ENCODE peak calls at places on chromosomes 7 and 10, in five cellular contexts. One of them, this sample, is unnamed.

GRCh38 chr10:27490807-27491206 is 13.3 kb upstream of the RAB18 start:
- DNase-seq in SK-N-SH: no peak
- DNase-seq in Panc1: no peak
- DNase-seq in K562: no peak
- DNase-seq in HepG2: no peak
- DNase-seq in this sample: no peak

GRCh38 chr10:128373071-128373749 is 247.0 kb upstream of the MKI67 start:
- DNase-seq in HepG2: no peak
- DNase-seq in K562: no peak
- DNase-seq in SK-N-SH: no peak
- DNase-seq in Panc1: no peak
- DNase-seq in this sample: peak; percentile 34

GRCh38 chr10:127612-128432 is 7.4 kb upstream of the ZMYND11 start:
- DNase-seq in SK-N-SH: no peak
- DNase-seq in HepG2: no peak
- DNase-seq in Panc1: no peak
- DNase-seq in K562: no peak
- DNase-seq in this sample: peak; percentile 65

GRCh38 chr10:133474833-133475734 is 21.3 kb downstream of the SCART1 start:
- DNase-seq in SK-N-SH: peak; percentile 11
- DNase-seq in Panc1: no peak
- DNase-seq in K562: no peak
- DNase-seq in HepG2: no peak
- DNase-seq in this sample: no peak

GRCh38 chr7:69814421-69814962 is 216.2 kb downstream of the AUTS2 start:
- DNase-seq in SK-N-SH: no peak
- DNase-seq in HepG2: no peak
- DNase-seq in Panc1: no peak
- DNase-seq in K562: no peak
- DNase-seq in this sample: no peak

GRCh38 chr10:42690449-42691360 is 52.3 kb upstream of the ZNF33B start:
- DNase-seq in HepG2: peak; percentile 14
- DNase-seq in SK-N-SH: peak; percentile 71
- DNase-seq in Panc1: no peak
- DNase-seq in K562: no peak
- DNase-seq in this sample: no peak

GRCh38 chr7:130998993-130999602 is 265.1 kb upstream of the KLF14 start:
- DNase-seq in SK-N-SH: no peak
- DNase-seq in K562: no peak
- DNase-seq in Panc1: no peak
- DNase-seq in HepG2: peak; percentile 35
- DNase-seq in this sample: no peak

GRCh38 chr10:124254519-124254918 is 161.1 kb upstream of the CHST15 start:
- DNase-seq in SK-N-SH: peak; percentile 85
- DNase-seq in K562: no peak
- DNase-seq in HepG2: no peak
- DNase-seq in Panc1: no peak
- DNase-seq in this sample: no peak

GRCh38 chr7:118855290-118855689 is 630.8 kb downstream of the ANKRD7 start:
- DNase-seq in K562: no peak
- DNase-seq in SK-N-SH: peak; percentile 69
- DNase-seq in HepG2: no peak
- DNase-seq in Panc1: no peak
- DNase-seq in this sample: no peak

GRCh38 chr10:81081887-81082620 is 544.4 kb downstream of the SH2D4B start:
- DNase-seq in HepG2: no peak
- DNase-seq in K562: no peak
- DNase-seq in Panc1: peak; percentile 10
- DNase-seq in SK-N-SH: no peak
- DNase-seq in this sample: no peak

GRCh38 chr10:47344996-47345870 is 2.9 kb upstream of the RBP3 start:
- DNase-seq in Panc1: no peak
- DNase-seq in K562: no peak
- DNase-seq in SK-N-SH: no peak
- DNase-seq in HepG2: no peak
- DNase-seq in this sample: no peak

GRCh38 chr7:974820-975681 is at the start of gene COX19:
- DNase-seq in K562: peak; percentile 95
- DNase-seq in Panc1: peak; percentile 36
- DNase-seq in HepG2: peak; percentile 75
- DNase-seq in SK-N-SH: peak; percentile 100
- DNase-seq in this sample: peak; percentile 42

GRCh38 chr10:62087341-62087740 is 181.3 kb downstream of the RTKN2 start:
- DNase-seq in K562: no peak
- DNase-seq in HepG2: no peak
- DNase-seq in SK-N-SH: no peak
- DNase-seq in Panc1: no peak
- DNase-seq in this sample: no peak

GRCh38 chr7:43781726-43782607 is 23.5 kb downstream of the BLVRA start:
- DNase-seq in K562: no peak
- DNase-seq in Panc1: no peak
- DNase-seq in HepG2: peak; percentile 90
- DNase-seq in SK-N-SH: peak; percentile 20
- DNase-seq in this sample: no peak
- TF ChIP-seq CTCF in K562: no peak
- TF ChIP-seq CTCF in Panc1: no peak
- TF ChIP-seq CTCF in HepG2: no peak
- TF ChIP-seq CTCF in SK-N-SH: no peak
- TF ChIP-seq CTCF in this sample: no peak

DNA sequence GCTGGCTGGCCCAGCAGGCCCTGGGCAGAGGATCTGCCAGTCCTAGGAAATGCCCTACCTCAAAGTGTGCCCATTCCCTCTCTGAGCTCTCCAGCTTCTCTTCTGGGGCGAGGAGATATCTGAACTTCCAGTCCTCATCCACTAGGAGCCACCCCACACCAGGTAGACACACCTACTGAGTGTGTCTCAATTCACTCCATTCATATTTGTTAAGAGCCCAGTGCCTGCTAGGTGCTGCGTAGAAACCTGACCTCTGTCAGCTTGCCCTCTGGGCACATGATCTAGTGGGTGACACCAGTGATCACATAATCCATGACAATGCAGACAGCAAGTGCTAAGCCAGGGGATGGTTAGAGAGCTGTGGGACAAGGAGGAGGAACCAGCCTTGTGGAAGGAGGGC is 81.5 kb downstream of the COL13A1 start:
- DNase-seq in HepG2: peak; percentile 47
- DNase-seq in Panc1: no peak
- DNase-seq in K562: no peak
- DNase-seq in SK-N-SH: no peak
- DNase-seq in this sample: no peak
- TF ChIP-seq SIN3A in HepG2: no peak
- TF ChIP-seq SIN3A in Panc1: no peak
- TF ChIP-seq SIN3A in K562: no peak
- TF ChIP-seq SIN3A in SK-N-SH: no peak
- TF ChIP-seq SIN3A in this sample: no peak

GRCh38 chr10:102020938-102021337 is 35.0 kb downstream of the ARMH3 start:
- DNase-seq in K562: no peak
- DNase-seq in SK-N-SH: no peak
- DNase-seq in Panc1: no peak
- DNase-seq in HepG2: no peak
- DNase-seq in this sample: no peak
- TF ChIP-seq CTCF in K562: no peak
- TF ChIP-seq CTCF in SK-N-SH: no peak
- TF ChIP-seq CTCF in Panc1: no peak
- TF ChIP-seq CTCF in HepG2: no peak
- TF ChIP-seq CTCF in this sample: no peak

DNA sequence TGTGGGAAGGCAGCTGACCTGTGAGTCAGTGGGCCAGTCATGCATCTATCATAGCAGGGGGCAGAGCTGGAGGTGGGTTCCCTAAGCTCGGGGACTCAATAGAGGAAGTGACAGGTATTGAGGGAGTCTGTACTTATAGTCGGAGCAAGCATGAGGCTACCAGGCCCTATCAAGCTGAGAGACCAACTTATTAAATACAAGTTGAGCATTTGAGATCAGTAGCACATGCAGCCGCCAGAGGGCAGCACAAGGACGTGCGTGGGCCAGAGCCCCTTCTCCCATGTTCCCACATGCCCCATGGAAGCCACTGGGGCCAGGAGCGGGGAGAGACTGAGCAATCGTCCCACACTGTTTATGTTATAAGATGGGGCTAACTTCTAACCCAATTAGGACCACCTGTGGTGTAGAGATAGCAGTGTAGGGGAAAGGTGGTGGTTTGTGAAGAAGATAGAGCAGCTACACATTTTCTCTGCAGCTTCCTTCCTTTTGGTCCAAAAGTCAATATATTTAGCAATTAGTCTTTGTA is 13.0 kb upstream of the STK31 start:
- DNase-seq in SK-N-SH: peak; percentile 61
- DNase-seq in K562: peak; percentile 75
- DNase-seq in Panc1: no peak
- DNase-seq in HepG2: peak; percentile 58
- DNase-seq in this sample: no peak
- TF ChIP-seq SIN3A in SK-N-SH: no peak
- TF ChIP-seq SIN3A in K562: no peak
- TF ChIP-seq SIN3A in Panc1: no peak
- TF ChIP-seq SIN3A in HepG2: no peak
- TF ChIP-seq SIN3A in this sample: no peak

DNA sequence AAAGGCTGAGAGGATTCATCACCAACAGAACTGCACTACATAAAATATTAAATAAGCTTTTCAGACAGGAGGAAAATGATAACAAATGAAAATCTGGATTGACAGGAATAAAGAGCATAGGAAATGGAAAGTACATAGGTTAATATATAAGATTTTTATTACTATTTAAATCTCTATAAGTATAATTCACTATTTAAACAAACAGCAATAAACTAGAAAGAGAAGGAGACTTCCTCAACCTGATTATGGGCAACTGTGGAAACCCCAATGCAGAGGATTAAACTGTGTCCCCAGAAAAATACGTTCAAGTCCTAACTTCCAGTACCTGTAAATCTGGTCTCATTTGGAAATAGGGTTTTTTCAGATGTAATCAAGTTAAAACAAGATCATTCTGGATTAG is 14.8 kb upstream of the ASL start:
- DNase-seq in K562: no peak
- DNase-seq in HepG2: no peak
- DNase-seq in Panc1: no peak
- DNase-seq in SK-N-SH: no peak
- DNase-seq in this sample: no peak
- TF ChIP-seq CTCF in K562: no peak
- TF ChIP-seq CTCF in HepG2: no peak
- TF ChIP-seq CTCF in Panc1: no peak
- TF ChIP-seq CTCF in SK-N-SH: no peak
- TF ChIP-seq CTCF in this sample: no peak